ENCODE peak calls at places on chromosomes 2 and 18, in ten cellular contexts. R is GM10248; H is aorta; G is activated naive CD4-positive, alpha-beta T cell; N is RPMI8226; D is EH; A is activated T-helper 9 cell treated with anti-CD3 and anti-CD28 coated beads, Interleukin-2, amount 50 U/mL, for 16 hours; T is heart right ventricle; Q is SHP77; U is Kasumi-1. S is an unnamed sample.
A peak's percentile ranks its signal among the peaks of the same experiment; 100 is the strongest.

GRCh38 chr2:221097568-221097915 is 474.6 kb downstream of the EPHA4 start:
- DNase-seq in R (no peak), H (no peak), G (no peak), N (no peak), D (peak; percentile 82), A (no peak), T (no peak), Q (no peak), U (no peak), S (peak; percentile 92)

GRCh38 chr2:182649316-182649715 is 66.7 kb upstream of the DNAJC10 start:
- DNase-seq in R (peak; percentile 35), H (no peak), G (no peak), N (peak; percentile 48), D (peak; percentile 50), A (no peak), T (no peak), Q (peak; percentile 60), U (peak; percentile 52), S (peak; percentile 46)

GRCh38 chr18:34491719-34492118 is 218.4 kb upstream of the DTNA start:
- DNase-seq in R (no peak), H (no peak), G (no peak), N (no peak), D (no peak), A (no peak), T (no peak), Q (no peak), U (no peak), S (no peak)

GRCh38 chr2:54903736-54904554 is 146.3 kb downstream of the RTN4 start:
- DNase-seq in R (no peak), H (peak; percentile 78), G (peak; percentile 3), N (no peak), D (peak; percentile 100), A (peak; percentile 43), T (no peak), Q (no peak), U (peak; percentile 82), S (peak; percentile 99)

GRCh38 chr2:169526451-169526850 is 16.9 kb downstream of the KLHL41 start:
- DNase-seq in R (no peak), H (no peak), G (no peak), N (no peak), D (peak; percentile 13), A (no peak), T (no peak), Q (no peak), U (no peak), S (peak; percentile 28)

GRCh38 chr18:32424696-32425095 is 46.0 kb downstream of the GAREM1 start:
- DNase-seq in R (no peak), H (no peak), G (no peak), N (no peak), D (no peak), A (no peak), T (no peak), Q (no peak), U (no peak), S (no peak)

GRCh38 chr2:222950886-222951285 is 90.0 kb downstream of the ACSL3 start:
- DNase-seq in R (no peak), H (no peak), G (no peak), N (no peak), D (peak; percentile 95), A (no peak), T (no peak), Q (peak; percentile 62), U (no peak), S (peak; percentile 91)

GRCh38 chr2:36616947-36617346 is 19.0 kb upstream of the FEZ2 start:
- DNase-seq in R (no peak), H (no peak), G (no peak), N (no peak), D (no peak), A (no peak), T (no peak), Q (no peak), U (no peak), S (no peak)

GRCh38 chr2:190947139-190947538 is 66.5 kb downstream of the GLS start:
- DNase-seq in R (no peak), H (no peak), G (no peak), N (no peak), D (peak; percentile 68), A (no peak), T (no peak), Q (no peak), U (no peak), S (peak; percentile 40)

GRCh38 chr2:75055820-75056675 is 97.6 kb downstream of the POLE4 start:
- DNase-seq in R (peak; percentile 38), H (no peak), G (no peak), N (no peak), D (peak; percentile 57), A (no peak), T (no peak), Q (no peak), U (no peak), S (peak; percentile 38)

GRCh38 chr2:98773907-98774306 is 43.0 kb upstream of the MGAT4A start:
- DNase-seq in R (no peak), H (no peak), G (no peak), N (no peak), D (no peak), A (no peak), T (no peak), Q (no peak), U (no peak), S (no peak)

GRCh38 chr2:202693503-202693902 is 58.7 kb downstream of the FAM117B start:
- DNase-seq in R (no peak), H (no peak), G (no peak), N (no peak), D (no peak), A (no peak), T (no peak), Q (no peak), U (no peak), S (no peak)

GRCh38 chr2:98404556-98405250 is 40.0 kb upstream of the INPP4A start:
- DNase-seq in R (no peak), H (no peak), G (no peak), N (no peak), D (no peak), A (no peak), T (no peak), Q (no peak), U (no peak), S (no peak)

GRCh38 chr2:107712857-107713256 is 113.8 kb upstream of the RGPD4 start:
- DNase-seq in R (no peak), H (no peak), G (no peak), N (peak; percentile 18), D (no peak), A (no peak), T (no peak), Q (no peak), U (no peak), S (no peak)

GRCh38 chr18:48542513-48543181 is 3.8 kb downstream of the CTIF start:
- DNase-seq in R (no peak), H (no peak), G (no peak), N (no peak), D (no peak), A (no peak), T (no peak), Q (no peak), U (no peak), S (no peak)

GRCh38 chr18:45416168-45416567 is 199.1 kb upstream of the SLC14A2 start:
- DNase-seq in R (no peak), H (no peak), G (no peak), N (no peak), D (no peak), A (no peak), T (no peak), Q (peak; percentile 66), U (no peak), S (no peak)

GRCh38 chr2:32271063-32271462 is 6.4 kb upstream of the NLRC4 start:
- DNase-seq in R (no peak), H (no peak), G (no peak), N (no peak), D (no peak), A (no peak), T (no peak), Q (no peak), U (no peak), S (no peak)

GRCh38 chr2:10289352-10289751 is 13.4 kb upstream of the HPCAL1 start:
- DNase-seq in R (no peak), H (no peak), G (no peak), N (no peak), D (no peak), A (no peak), T (no peak), Q (no peak), U (no peak), S (no peak)

S was measured in IMR-90.